ENCODE peak calls at places on chromosomes 2 and 18, in five cellular contexts. M is astrocyte of the spinal cord; L is Panc1; S is stimulated activated CD8-positive, alpha-beta memory T cell treated with anti-CD3 and anti-CD28 coated beads, Interleukin-7, amount 100 ng/mL, for 1 hour; W is CD8-positive, alpha-beta memory T cell. T is an unnamed sample.
A peak's percentile ranks its signal among the peaks of the same experiment; 100 is the strongest.

GRCh38 chr2:218026676-218027425 is 24.1 kb upstream of the TNS1 start:
- DNase-seq in M (no peak), L (no peak), W (peak; percentile 32), S (no peak), T (no peak)

GRCh38 chr2:202109139-202109736 is 36.2 kb downstream of the KIAA2012 start:
- DNase-seq in M (no peak), L (no peak), W (no peak), S (no peak), T (no peak)

GRCh38 chr2:139142252-139142651 is 362.1 kb upstream of the NXPH2 start:
- DNase-seq in M (peak; percentile 38), L (no peak), W (no peak), S (no peak), T (no peak)

GRCh38 chr18:50849448-50849847 is 29.5 kb upstream of the ME2 start:
- DNase-seq in S (no peak), L (no peak), W (no peak), M (no peak), T (no peak)

GRCh38 chr2:176652300-176653182 is 383.3 kb downstream of the MTX2 start:
- DNase-seq in L (no peak), S (no peak), M (peak; percentile 56), W (no peak), T (no peak)

GRCh38 chr2:75429036-75429435 is 131.7 kb downstream of the EVA1A start:
- DNase-seq in W (no peak), S (no peak), L (no peak), M (no peak), T (no peak)

GRCh38 chr2:709138-709779 is 32.1 kb upstream of the TMEM18 start:
- DNase-seq in W (no peak), M (no peak), S (no peak), L (no peak), T (no peak)

GRCh38 chr2:35081001-35081628 is 1274.5 kb upstream of the CRIM1 start:
- DNase-seq in S (no peak), M (peak; percentile 34), L (peak; percentile 75), W (no peak), T (no peak)

GRCh38 chr2:111965062-111965461 is 66.7 kb downstream of the MERTK start:
- DNase-seq in S (no peak), M (no peak), L (no peak), W (no peak), T (no peak)

T was measured in HS-27A.